ENCODE peak calls at places on chromosomes 2 and 18, in five cellular contexts. K is trophoblast cell, Z is H1, R is neuronal stem cell, X is mesenchymal stem cell. Q is an unnamed sample.

GRCh38 chr2:219707496-219708285 is 80.3 kb downstream of the SLC4A3 start:
- DNase-seq in K (no peak), Z (no peak), R (no peak), X (peak), Q (no peak)

GRCh38 chr18:73462092-73462491 is 594.3 kb upstream of the NETO1 start:
- DNase-seq in K (no peak), Z (no peak), R (no peak), X (no peak), Q (no peak)

GRCh38 chr2:18910843-18911242 is 321.5 kb upstream of the NT5C1B start:
- DNase-seq in K (peak), Z (no peak), R (no peak), X (peak), Q (no peak)

GRCh38 chr2:227447606-227448005 is 24.4 kb upstream of the AGFG1 start:
- DNase-seq in K (no peak), Z (no peak), R (no peak), X (peak), Q (no peak)

GRCh38 chr18:58861353-58861752 is 3.3 kb upstream of the ZNF532 start:
- DNase-seq in K (no peak), Z (no peak), R (no peak), X (no peak), Q (no peak)

GRCh38 chr2:223019390-223019930 is 32.5 kb upstream of the KCNE4 start:
- DNase-seq in K (no peak), Z (no peak), R (no peak), X (no peak), Q (no peak)

GRCh38 chr18:23131693-23132319 is 3.5 kb upstream of the CABLES1 start:
- DNase-seq in K (peak), Z (no peak), R (peak), X (peak), Q (peak)

GRCh38 chr18:57347784-57348183 is 4.6 kb upstream of the ST8SIA3 start:
- DNase-seq in K (no peak), Z (no peak), R (no peak), X (no peak), Q (no peak)

GRCh38 chr18:79599503-79599931 is 80.1 kb upstream of the CTDP1 start:
- DNase-seq in K (no peak), Z (no peak), R (no peak), X (peak), Q (no peak)

GRCh38 chr2:82282111-82282882 is 1977.7 kb upstream of the LRRTM1 start:
- DNase-seq in K (peak), Z (peak), R (no peak), X (no peak), Q (peak)

GRCh38 chr2:1740714-1741584 is 3.4 kb downstream of the PXDN start:
- DNase-seq in K (no peak), Z (no peak), R (no peak), X (no peak), Q (no peak)

GRCh38 chr18:1253825-1254224 is 349.2 kb downstream of the ADCYAP1 start:
- DNase-seq in K (peak), Z (no peak), R (no peak), X (no peak), Q (no peak)
- H2BK12ac ChIP-seq in K (no peak), Z (no peak), R (no peak), X (no peak), Q (no peak)

GRCh38 chr2:241945803-241946202 is 76.3 kb downstream of the RTP5 start:
- DNase-seq in K (no peak), Z (no peak), R (no peak), X (no peak), Q (no peak)
- H2BK12ac ChIP-seq in K (no peak), Z (no peak), R (no peak), X (no peak), Q (no peak)

GRCh38 chr18:34915046-34915445 is 126.2 kb upstream of the MAPRE2 start:
- DNase-seq in K (no peak), Z (no peak), R (no peak), X (no peak), Q (no peak)
- H2BK12ac ChIP-seq in K (no peak), Z (no peak), R (no peak), X (no peak), Q (no peak)

GRCh38 chr2:11094021-11094810 is 61.1 kb upstream of the SLC66A3 start:
- DNase-seq in K (no peak), Z (no peak), R (no peak), X (no peak), Q (no peak)

GRCh38 chr2:11090158-11090557 is 65.1 kb upstream of the SLC66A3 start:
- DNase-seq in K (no peak), Z (no peak), R (no peak), X (no peak), Q (no peak)

GRCh38 chr2:11093467-11093866 is 61.8 kb upstream of the SLC66A3 start:
- DNase-seq in K (no peak), Z (no peak), R (no peak), X (no peak), Q (no peak)

GRCh38 chr2:11096591-11096990 is 58.7 kb upstream of the SLC66A3 start:
- DNase-seq in K (no peak), Z (no peak), R (no peak), X (no peak), Q (no peak)

DNA sequence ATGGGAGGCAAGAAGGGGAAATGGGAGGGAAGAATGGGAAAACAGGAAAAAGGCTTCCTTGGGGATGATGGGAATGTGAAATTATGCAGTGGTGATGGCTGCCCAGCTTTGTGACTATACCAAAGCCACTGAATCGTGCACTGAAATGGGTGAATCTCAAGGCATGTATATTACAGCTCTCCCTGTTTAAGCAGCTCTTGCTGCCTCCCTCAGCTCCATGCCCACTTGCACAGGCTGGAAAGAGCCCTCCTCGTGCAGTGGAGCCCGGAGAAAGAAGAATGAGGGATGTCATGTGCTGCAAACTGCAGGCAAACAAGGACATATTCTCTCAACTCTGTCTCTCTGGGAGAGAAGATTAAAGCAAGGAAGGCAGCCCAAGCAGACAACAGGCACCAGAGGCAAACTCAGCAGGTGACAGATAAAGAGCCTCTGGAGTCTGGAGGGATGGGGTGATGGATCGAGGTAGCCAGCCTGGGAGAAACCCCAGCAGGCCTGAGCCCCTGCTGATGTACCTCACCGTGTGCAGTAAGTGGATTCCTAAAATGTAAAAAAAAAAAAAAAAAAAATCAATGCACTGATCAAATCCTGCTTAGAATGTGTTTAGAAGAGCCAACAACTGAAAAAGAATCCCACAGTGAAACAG is 62.5 kb upstream of the SLC66A3 start:
- DNase-seq in K (no peak), Z (no peak), R (no peak), X (no peak), Q (no peak)
- H2BK12ac ChIP-seq in K (no peak), Z (no peak), R (no peak), X (no peak), Q (no peak)

DNA sequence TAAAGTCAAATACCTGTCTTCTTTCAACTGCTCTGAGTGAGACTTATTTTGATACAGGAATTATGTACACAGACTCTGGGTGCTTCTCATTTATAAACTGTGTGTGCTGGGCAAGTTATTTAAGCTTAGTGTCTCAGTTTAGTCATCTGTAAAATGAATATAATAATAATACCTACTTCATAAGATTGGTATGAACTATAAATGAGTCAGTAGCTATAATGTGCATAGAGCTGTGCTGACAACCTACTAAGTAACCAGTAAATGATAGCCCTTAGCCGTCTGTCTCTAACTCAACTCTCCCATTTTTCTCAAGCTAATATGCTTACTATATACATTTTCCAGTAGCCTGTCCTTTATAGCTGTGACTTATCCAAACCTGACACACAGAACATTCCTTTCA is 319.8 kb downstream of the ETAA1 start:
- DNase-seq in K (no peak), Z (no peak), R (no peak), X (no peak), Q (no peak)
- H2BK12ac ChIP-seq in K (no peak), Z (no peak), R (no peak), X (no peak), Q (no peak)

DNA sequence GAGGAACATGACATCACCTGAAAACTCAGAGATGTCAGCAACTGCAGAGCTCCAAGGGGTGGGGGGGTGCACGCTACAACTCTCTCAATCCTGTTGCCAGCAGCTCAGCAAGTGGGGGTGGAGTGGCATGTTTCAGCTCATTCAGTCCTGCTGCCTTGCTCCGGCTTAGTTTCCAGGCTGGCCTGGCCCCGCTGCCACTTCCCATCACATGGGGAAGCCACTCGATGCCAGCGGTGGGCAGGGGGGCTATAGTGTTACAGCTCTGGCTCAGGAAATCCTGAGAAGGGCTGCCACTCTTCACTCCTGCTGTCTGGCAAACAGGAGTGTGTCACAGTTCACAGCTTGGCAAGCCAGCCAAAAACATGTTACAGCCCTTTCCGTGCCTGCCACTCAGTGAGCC is 356.5 kb upstream of the GULP1 start:
- DNase-seq in K (no peak), Z (no peak), R (no peak), X (no peak), Q (no peak)
- H2BK12ac ChIP-seq in K (no peak), Z (no peak), R (no peak), X (no peak), Q (no peak)

GRCh38 chr2:5253263-5253662 is 438.9 kb upstream of the SOX11 start:
- DNase-seq in K (no peak), Z (no peak), R (no peak), X (no peak), Q (no peak)

GRCh38 chr2:5250482-5250881 is 441.7 kb upstream of the SOX11 start:
- DNase-seq in K (peak), Z (peak), R (no peak), X (peak), Q (peak)
- H2BK12ac ChIP-seq in K (no peak), Z (no peak), R (no peak), X (no peak), Q (no peak)

GRCh38 chr2:236402016-236402784 is 138.0 kb upstream of the ASB18 start:
- DNase-seq in K (no peak), Z (no peak), R (no peak), X (no peak), Q (no peak)
- H2BK12ac ChIP-seq in K (no peak), Z (no peak), R (no peak), X (no peak), Q (no peak)

DNA sequence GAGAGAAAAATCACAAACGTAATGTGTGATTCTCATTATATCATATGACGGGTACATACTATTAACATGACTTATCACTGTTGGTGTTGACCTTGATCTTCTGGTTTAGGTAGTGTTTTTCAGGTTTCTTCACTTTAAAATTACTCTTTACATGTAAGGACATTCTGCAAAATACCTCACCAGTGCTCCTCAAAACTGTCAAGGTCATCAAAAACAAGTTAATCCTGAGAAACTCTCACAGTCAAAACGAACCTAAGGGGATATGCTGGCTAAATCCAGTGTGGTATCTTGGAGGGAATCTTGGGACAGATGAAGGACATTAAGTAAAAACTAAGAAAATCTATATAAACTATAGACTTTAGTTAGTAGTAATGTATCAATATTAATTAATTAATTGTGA is 499.8 kb downstream of the IRS1 start:
- DNase-seq in K (no peak), Z (no peak), R (no peak), X (no peak), Q (no peak)
- H2BK12ac ChIP-seq in K (no peak), Z (no peak), R (no peak), X (no peak), Q (no peak)

GRCh38 chr2:171602352-171602751 is 80.1 kb downstream of the CYBRD1 start:
- DNase-seq in K (no peak), Z (no peak), R (no peak), X (no peak), Q (no peak)

GRCh38 chr2:171598713-171599319 is 76.5 kb downstream of the CYBRD1 start:
- DNase-seq in K (peak), Z (no peak), R (peak), X (peak), Q (peak)

GRCh38 chr2:171595456-171595855 is 73.2 kb downstream of the CYBRD1 start:
- DNase-seq in K (no peak), Z (no peak), R (no peak), X (no peak), Q (no peak)

GRCh38 chr2:171595896-171596295 is 73.6 kb downstream of the CYBRD1 start:
- DNase-seq in K (no peak), Z (no peak), R (no peak), X (peak), Q (no peak)

DNA sequence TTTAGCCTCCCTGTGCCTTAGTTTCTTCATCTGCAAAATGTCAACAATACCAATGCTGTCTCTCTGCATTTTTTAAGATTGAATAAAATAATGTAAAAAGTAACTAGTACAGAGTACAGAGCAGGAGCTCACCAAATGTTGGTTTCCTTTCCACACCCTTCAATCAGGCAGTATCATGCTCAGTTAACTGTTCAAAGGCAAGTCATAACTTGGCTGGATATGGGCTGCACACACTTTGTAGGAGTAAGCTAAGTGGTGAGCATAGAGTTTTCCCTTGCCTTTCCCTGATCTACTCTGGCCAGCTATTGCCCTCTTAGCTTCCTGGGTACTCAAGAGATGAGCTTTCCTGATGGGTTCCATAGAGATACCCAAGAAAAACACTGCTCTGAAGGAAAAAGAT is 77.9 kb downstream of the CYBRD1 start:
- DNase-seq in K (no peak), Z (no peak), R (no peak), X (no peak), Q (no peak)
- H2BK12ac ChIP-seq in K (no peak), Z (no peak), R (no peak), X (no peak), Q (no peak)

Q was measured in H9.